ENCODE peak calls at places on chromosomes 2 and 18, in five cellular contexts. E, P, T, N and H are unnamed samples.

GRCh38 chr2:45177870-45178269 is 168.6 kb upstream of the SIX2 start:
- DNase-seq in E (no peak), P (peak; percentile 95), N (no peak), T (no peak), H (no peak)

GRCh38 chr2:237264480-237265219 is 149.3 kb downstream of the COL6A3 start:
- DNase-seq in T (no peak), P (peak; percentile 95), N (no peak), E (no peak), H (no peak)

GRCh38 chr2:51379997-51380396 is 348.1 kb upstream of the NRXN1 start:
- DNase-seq in N (no peak), P (no peak), E (no peak), T (no peak), H (no peak)

GRCh38 chr2:70214365-70214764 is 23.5 kb upstream of the C2orf42 start:
- DNase-seq in P (no peak), N (no peak), E (no peak), T (no peak), H (no peak)

GRCh38 chr18:13112982-13113381 is 105.6 kb upstream of the LDLRAD4 start:
- DNase-seq in T (peak; percentile 64), E (peak; percentile 32), P (peak; percentile 51), N (peak; percentile 63), H (peak; percentile 50)

GRCh38 chr2:163556511-163556910 is 179.3 kb downstream of the FIGN start:
- DNase-seq in P (no peak), T (no peak), E (peak; percentile 5), N (no peak), H (no peak)

GRCh38 chr2:73069041-73069854 is 2.3 kb downstream of the SFXN5 start:
- DNase-seq in T (no peak), N (no peak), E (peak; percentile 54), P (peak; percentile 38), H (peak; percentile 46)

GRCh38 chr2:240013343-240013742 is 11.8 kb downstream of the NDUFA10 start:
- DNase-seq in E (peak; percentile 42), P (peak; percentile 25), N (no peak), T (no peak), H (peak; percentile 38)

GRCh38 chr2:195160959-195161358 is 496.1 kb upstream of the SLC39A10 start:
- DNase-seq in T (no peak), P (no peak), N (no peak), E (no peak), H (no peak)

GRCh38 chr2:212953170-212953920 is 198.1 kb downstream of the IKZF2 start:
- DNase-seq in P (no peak), N (no peak), E (peak; percentile 27), T (no peak), H (no peak)

GRCh38 chr2:211349031-211349430 is 792.6 kb downstream of the CPS1 start:
- DNase-seq in P (no peak), N (no peak), T (no peak), E (no peak), H (no peak)

GRCh38 chr2:39188958-39189499 is 54.7 kb downstream of the CDKL4 start:
- DNase-seq in T (no peak), N (no peak), E (no peak), P (no peak), H (no peak)

GRCh38 chr18:65567372-65567771 is 183.4 kb upstream of the CDH7 start:
- DNase-seq in N (no peak), T (no peak), E (peak; percentile 38), P (no peak), H (peak; percentile 14)

GRCh38 chr2:1455466-1455865 is 42.2 kb downstream of the TPO start:
- DNase-seq in P (no peak), E (no peak), T (no peak), N (no peak), H (no peak)

GRCh38 chr18:67219821-67220220 is 296.7 kb downstream of the DSEL start:
- DNase-seq in E (no peak), T (no peak), N (no peak), P (no peak), H (no peak)

GRCh38 chr2:219422944-219423534 is 4.9 kb downstream of the DES start:
- DNase-seq in P (no peak), E (no peak), T (no peak), N (no peak), H (no peak)

GRCh38 chr2:149908731-149909690 is 321.4 kb upstream of the MMADHC start:
- DNase-seq in N (no peak), P (peak; percentile 81), E (no peak), T (no peak), H (peak; percentile 64)

DNA sequence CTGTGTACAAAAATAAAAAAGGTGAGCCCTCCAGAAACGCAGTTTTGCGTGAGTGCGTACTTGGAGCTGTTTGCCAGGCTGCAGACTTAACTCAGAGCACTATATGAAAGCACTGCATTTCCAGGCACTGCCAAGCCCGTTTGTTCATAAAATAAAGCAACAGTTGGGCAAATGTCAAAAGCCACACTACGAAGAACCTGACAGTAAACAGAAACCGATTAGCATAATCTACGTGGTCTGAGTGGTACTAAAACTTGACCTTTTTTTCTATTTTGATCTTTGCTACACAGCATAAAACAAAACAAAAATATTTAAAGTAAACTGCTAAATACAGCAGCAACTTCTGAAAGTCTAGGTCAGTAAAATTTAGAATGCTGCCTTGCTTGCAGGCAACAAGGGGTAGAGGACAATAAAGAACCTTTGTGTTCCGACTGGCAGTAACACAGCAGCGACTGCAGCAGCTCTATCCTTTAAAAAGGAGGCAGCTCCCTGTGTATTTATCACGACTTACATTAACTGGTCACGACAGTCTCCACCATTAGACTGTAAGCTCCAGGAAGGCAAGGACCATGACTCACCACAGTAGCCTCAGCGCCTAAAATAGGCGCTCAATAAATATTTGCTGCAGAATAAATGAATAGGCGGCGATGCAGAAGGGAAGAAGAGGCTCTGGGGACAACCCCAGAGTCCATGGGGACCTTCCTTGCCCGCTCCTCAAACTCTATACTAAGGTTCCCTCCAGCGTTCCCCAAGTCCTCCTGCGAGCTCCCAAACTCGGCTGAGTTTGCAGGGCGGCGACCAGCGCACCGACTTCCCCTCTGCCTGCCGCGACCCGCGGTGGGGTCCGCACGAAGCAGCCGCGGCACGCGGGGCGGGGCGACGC is 925 bp downstream of the SS18 start:
- DNase-seq in T (no peak), N (peak; percentile 35), P (peak; percentile 49), E (peak; percentile 32), H (peak; percentile 70)
- H4K91ac ChIP-seq in T (no peak overlapping the region), N (no peak overlapping the region), P (no peak overlapping the region), E (no peak overlapping the region), H (peak overlapping the region; percentile 50)

DNA sequence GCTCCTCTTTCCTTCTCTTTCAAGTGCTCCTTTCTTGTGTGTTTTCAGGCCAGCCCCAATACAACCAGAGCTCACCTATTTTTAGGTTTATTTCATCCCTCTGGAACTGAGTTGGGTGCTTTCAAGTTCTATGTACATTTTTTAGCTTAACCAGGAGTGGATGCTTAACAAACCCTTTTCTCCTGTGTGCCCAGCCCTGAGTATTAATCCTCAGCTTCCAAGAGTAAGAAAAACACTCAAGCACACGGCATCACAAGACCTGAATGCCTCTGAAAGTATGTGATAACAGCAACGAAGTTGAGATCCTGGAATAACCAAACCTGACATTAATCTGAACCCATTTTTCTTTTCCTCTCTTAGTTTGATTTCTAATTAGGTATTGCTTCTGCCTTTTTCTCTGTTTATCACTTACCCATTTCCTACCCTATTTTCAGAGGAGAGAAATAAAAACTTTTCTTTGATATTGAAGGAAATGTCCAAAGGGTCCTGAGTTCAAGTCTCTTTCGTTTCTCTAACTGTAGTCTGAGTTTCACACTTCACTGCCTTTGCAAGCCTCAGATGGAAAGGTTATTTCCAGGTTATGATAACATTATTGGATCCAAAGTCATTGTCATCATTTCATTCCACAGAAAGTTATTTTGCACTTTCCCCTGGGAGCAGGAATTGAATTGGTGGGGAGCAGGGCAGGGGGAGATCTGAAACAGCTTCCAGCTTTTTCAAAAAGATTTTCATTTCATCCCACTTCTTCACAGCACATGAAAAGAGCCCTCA is 11.9 kb upstream of the GALNT5 start:
- DNase-seq in N (no peak), P (peak; percentile 20), E (no peak), T (no peak), H (no peak)
- H3K4me3 ChIP-seq in N (no peak overlapping the region), P (no peak overlapping the region), E (no peak overlapping the region), T (peak overlapping the region; percentile 4), H (no peak overlapping the region)

DNA sequence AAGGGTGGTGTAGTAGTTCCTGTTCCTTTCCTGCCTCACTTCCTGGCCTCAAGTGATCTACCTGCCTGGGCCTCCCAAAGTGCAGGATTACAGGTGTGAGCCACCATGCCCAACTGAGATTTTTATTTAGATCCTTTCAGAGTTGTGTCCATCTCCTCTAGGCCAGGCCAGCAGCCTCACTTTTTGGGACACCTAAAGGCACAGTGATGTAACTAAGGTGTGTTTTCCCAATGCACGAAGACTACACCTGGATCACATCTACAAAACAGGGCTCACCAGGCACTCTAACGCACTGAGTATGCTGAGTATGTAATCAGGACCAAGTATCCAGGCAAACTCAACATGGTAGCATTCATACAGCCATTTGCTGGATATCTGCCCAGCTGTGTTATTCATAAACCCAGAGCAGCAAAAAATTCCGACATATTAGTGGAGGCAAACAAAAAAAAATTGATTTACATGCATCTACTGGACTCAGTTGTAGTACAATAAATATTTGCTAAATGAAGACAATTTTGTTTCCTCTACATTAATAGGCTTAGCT is 33.8 kb downstream of the LPIN2 start:
- DNase-seq in E (peak; percentile 81), P (peak; percentile 88), N (no peak), T (no peak), H (no peak)
- H4K91ac ChIP-seq in E (no peak overlapping the region), P (peak overlapping the region; percentile 51), N (no peak overlapping the region), T (no peak overlapping the region), H (no peak overlapping the region)

GRCh38 chr2:216689397-216689796 is 6.0 kb downstream of the IGFBP5 start:
- DNase-seq in E (no peak), P (no peak), N (no peak), T (no peak), H (no peak)

GRCh38 chr2:216691210-216691741 is 4.1 kb downstream of the IGFBP5 start:
- DNase-seq in P (peak; percentile 76), E (no peak), N (peak; percentile 54), T (no peak), H (peak; percentile 91)

GRCh38 chr2:216688731-216689360 is 6.5 kb downstream of the IGFBP5 start:
- DNase-seq in P (no peak), N (no peak), T (no peak), E (no peak), H (no peak)

GRCh38 chr2:216692636-216693413 is 2.5 kb downstream of the IGFBP5 start:
- DNase-seq in E (no peak), T (no peak), P (peak; percentile 81), N (peak; percentile 93), H (peak; percentile 85)

GRCh38 chr2:216690451-216691209 is 4.7 kb downstream of the IGFBP5 start:
- DNase-seq in N (no peak), P (peak; percentile 66), T (no peak), E (no peak), H (peak; percentile 77)
- H3K4me3 ChIP-seq in N (peak overlapping the region; percentile 75), P (peak overlapping the region; percentile 69), T (peak overlapping the region; percentile 71), E (no peak overlapping the region), H (peak overlapping the region; percentile 89)

GRCh38 chr2:26630669-26631360 is 10.4 kb downstream of the CIB4 start:
- DNase-seq in T (no peak), P (peak; percentile 27), N (no peak), E (no peak), H (peak; percentile 78)

GRCh38 chr2:26630235-26630634 is 10.9 kb downstream of the CIB4 start:
- DNase-seq in E (no peak), P (no peak), T (no peak), N (no peak), H (no peak)

GRCh38 chr2:26631401-26631800 is 9.8 kb downstream of the CIB4 start:
- DNase-seq in T (no peak), N (no peak), E (no peak), P (no peak), H (no peak)

GRCh38 chr2:26632624-26633185 is 8.5 kb downstream of the CIB4 start:
- DNase-seq in N (no peak), E (no peak), T (no peak), P (no peak), H (no peak)

GRCh38 chr2:26631815-26632214 is 9.4 kb downstream of the CIB4 start:
- DNase-seq in N (no peak), P (no peak), T (no peak), E (no peak), H (no peak)
- H4K91ac ChIP-seq in N (no peak overlapping the region), P (no peak overlapping the region), T (no peak overlapping the region), E (no peak overlapping the region), H (no peak overlapping the region)